ENCODE peak calls at places on chromosome 10, in six cellular contexts. B is OCI-LY7, O is GM20000, A is BJ, V is fibroblast of pulmonary artery, T is foreskin fibroblast. J is an unnamed sample.

GRCh38 chr10:111119637-111120036 is 42.8 kb downstream of the ADRA2A start:
- DNase-seq in B (no peak), O (no peak), A (no peak), V (no peak), T (no peak), J (no peak)

GRCh38 chr10:77507313-77507712 is 130.3 kb downstream of the KCNMA1 start:
- DNase-seq in B (no peak), O (no peak), A (no peak), V (no peak), T (no peak), J (no peak)

GRCh38 chr10:3067045-3067858 is at the start of gene PFKP:
- DNase-seq in B (peak; percentile 64), O (peak; percentile 92), A (no peak), V (no peak), T (no peak), J (peak; percentile 67)

GRCh38 chr10:35659456-35659855 is 17.4 kb upstream of the FZD8 start:
- DNase-seq in B (no peak), O (no peak), A (no peak), V (no peak), T (no peak), J (no peak)

GRCh38 chr10:132319853-132320669 is 11.9 kb upstream of the LRRC27 start:
- DNase-seq in B (no peak), O (peak; percentile 84), A (peak; percentile 68), V (peak; percentile 85), T (peak; percentile 81), J (peak; percentile 62)

GRCh38 chr10:30186371-30186875 is 127.0 kb upstream of the JCAD start:
- DNase-seq in B (no peak), O (no peak), A (no peak), V (no peak), T (no peak), J (no peak)

GRCh38 chr10:45091968-45092367 is 91.2 kb downstream of the ZNF22 start:
- DNase-seq in B (no peak), O (no peak), A (no peak), V (no peak), T (no peak), J (no peak)

GRCh38 chr10:13709931-13710690 is 123.3 kb downstream of the PRPF18 start:
- DNase-seq in B (no peak), O (no peak), A (no peak), V (peak; percentile 41), T (no peak), J (no peak)

GRCh38 chr10:118692911-118693310 is 61.9 kb downstream of the CACUL1 start:
- DNase-seq in B (no peak), O (no peak), A (peak; percentile 92), V (peak; percentile 84), T (peak; percentile 82), J (no peak)

GRCh38 chr10:77274046-77274795 is 363.4 kb downstream of the KCNMA1 start:
- DNase-seq in B (no peak), O (no peak), A (peak; percentile 76), V (no peak), T (peak; percentile 68), J (no peak)

GRCh38 chr10:132422931-132423813 is 26.2 kb downstream of the PWWP2B start:
- DNase-seq in B (peak; percentile 78), O (peak; percentile 65), A (no peak), V (no peak), T (peak; percentile 35), J (no peak)

GRCh38 chr10:69716711-69717560 is 84.8 kb upstream of the COL13A1 start:
- DNase-seq in B (peak; percentile 59), O (peak; percentile 60), A (no peak), V (peak; percentile 46), T (no peak), J (peak; percentile 80)

GRCh38 chr10:101021692-101022251 is 9.2 kb downstream of the PDZD7 start:
- DNase-seq in B (no peak), O (no peak), A (no peak), V (no peak), T (no peak), J (no peak)

GRCh38 chr10:1938317-1938716 is 201.0 kb upstream of the ADARB2 start:
- DNase-seq in B (no peak), O (no peak), A (no peak), V (no peak), T (no peak), J (peak; percentile 45)

GRCh38 chr10:61558188-61558587 is 104.5 kb upstream of the CABCOCO1 start:
- DNase-seq in B (no peak), O (no peak), A (no peak), V (no peak), T (no peak), J (no peak)
- TF ChIP-seq CTCF in B (no peak), O (no peak), A (no peak), V (no peak), T (no peak), J (no peak)

DNA sequence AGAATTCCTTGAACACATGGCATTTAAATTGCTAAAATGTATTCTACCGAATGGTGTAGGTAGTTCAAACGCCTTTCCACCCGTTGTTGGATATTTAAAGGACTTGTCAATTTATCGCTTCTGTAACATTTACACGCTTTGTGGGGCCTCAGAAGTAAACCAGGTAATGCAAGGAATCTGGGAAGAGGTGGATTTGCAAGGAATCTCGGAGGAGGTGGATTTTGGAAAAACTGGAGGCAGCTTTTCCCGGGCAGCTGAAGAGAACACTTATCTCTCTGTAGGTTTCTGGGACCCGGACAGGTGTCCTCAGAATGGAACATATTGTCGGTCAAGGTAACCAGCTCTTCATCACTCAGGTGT is 592 bp upstream of the MAPK8 start:
- DNase-seq in B (no peak), O (no peak), A (no peak), V (no peak), T (no peak), J (no peak)
- TF ChIP-seq CTCF in B (no peak), O (no peak), A (no peak), V (no peak), T (no peak), J (no peak)

DNA sequence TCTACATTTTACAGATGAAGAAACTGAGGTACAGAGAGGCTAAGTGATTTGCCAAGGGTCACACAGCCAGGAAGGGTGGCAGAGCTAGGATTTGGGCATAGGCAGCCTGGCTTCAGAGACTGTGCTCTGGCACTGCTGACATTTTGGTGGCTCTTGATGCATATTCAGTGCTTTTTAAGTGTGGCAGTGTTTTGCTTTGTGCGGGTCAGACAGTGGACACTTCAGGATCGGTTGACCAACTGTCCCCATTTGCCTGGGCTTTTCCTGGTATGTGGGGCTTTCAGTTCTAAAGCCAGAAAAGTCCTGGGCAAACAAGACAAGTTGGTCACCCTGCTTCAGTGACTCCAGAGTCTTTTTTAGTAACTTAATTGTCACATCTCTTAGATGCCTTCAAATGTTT is 35.0 kb downstream of the SUFU start:
- DNase-seq in B (no peak), O (no peak), A (no peak), V (no peak), T (no peak), J (no peak)
- TF ChIP-seq CTCF in B (no peak), O (no peak), A (no peak), V (no peak), T (no peak), J (no peak)

DNA sequence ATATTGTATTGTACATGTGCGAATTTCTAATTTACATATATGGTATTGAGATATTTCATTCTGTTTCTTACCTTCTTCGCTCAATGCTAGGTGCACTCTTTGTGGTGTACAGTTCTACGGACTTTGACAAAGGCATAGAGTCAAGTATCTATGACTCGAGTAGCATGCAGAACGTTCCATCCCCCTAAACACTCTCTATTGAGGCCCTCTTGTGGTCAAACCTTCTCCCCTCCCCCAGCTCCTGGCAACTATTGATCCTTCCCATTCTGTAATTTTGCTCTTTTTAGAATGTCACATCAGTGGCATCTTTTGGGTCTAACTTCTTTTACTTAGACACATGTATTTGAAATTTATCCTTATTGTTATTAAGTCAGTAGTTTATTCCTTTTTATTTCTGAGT is 30.7 kb upstream of the GDF10 start:
- DNase-seq in B (no peak), O (no peak), A (no peak), V (no peak), T (no peak), J (peak; percentile 31)
- TF ChIP-seq CTCF in B (peak; percentile 63), O (no peak), A (no peak), V (peak; percentile 22), T (no peak), J (peak; percentile 18)

GRCh38 chr10:114694735-114695134 is 36.7 kb upstream of the ABLIM1 start:
- DNase-seq in B (peak; percentile 38), O (peak; percentile 50), A (no peak), V (peak; percentile 41), T (no peak), J (peak; percentile 50)
- TF ChIP-seq CTCF in B (peak; percentile 83), O (peak; percentile 57), A (peak; percentile 24), V (peak; percentile 62), T (peak; percentile 40), J (peak; percentile 75)

GRCh38 chr10:33270971-33271370 is 63.5 kb downstream of the NRP1 start:
- DNase-seq in B (no peak), O (no peak), A (no peak), V (no peak), T (no peak), J (no peak)

GRCh38 chr10:33276282-33276923 is 58.1 kb downstream of the NRP1 start:
- DNase-seq in B (no peak), O (no peak), A (no peak), V (no peak), T (no peak), J (no peak)

GRCh38 chr10:33274096-33274785 is 60.2 kb downstream of the NRP1 start:
- DNase-seq in B (no peak), O (no peak), A (no peak), V (no peak), T (no peak), J (no peak)

GRCh38 chr10:33271969-33272583 is 62.4 kb downstream of the NRP1 start:
- DNase-seq in B (no peak), O (no peak), A (no peak), V (no peak), T (no peak), J (no peak)

DNA sequence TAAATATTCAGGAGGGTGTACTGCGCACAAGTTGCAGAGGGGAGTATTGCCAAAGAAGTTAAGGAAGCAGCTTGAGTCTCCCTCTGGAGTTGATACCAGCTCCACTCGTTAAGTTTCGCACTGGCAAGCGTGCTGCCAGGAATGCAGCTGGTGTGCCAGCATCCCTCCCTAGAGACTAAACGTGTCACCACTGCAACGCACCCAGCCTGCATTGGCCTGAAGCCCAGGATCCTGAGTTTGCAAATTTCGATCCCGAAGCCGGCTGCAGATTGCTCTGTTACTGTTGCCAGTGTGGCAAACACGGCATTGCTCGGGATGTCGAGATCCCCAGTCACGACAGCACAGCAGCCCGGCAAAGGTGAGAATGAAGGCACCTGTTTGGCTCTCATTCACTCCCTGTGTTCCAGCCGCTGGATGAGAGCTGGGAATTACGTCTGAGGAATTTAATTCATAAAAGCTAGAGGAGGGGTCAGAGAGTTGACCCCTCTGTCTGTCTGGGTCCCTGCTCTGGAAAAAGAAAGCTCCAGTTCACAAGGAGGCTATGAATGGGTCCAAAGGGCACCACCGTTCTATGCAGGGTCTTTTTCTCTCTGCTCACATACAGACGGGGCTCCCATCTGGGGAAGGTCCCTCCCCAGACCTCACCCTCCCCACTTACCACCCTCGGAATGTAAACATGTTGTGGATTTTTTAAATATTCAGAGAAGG is 61.0 kb downstream of the NRP1 start:
- DNase-seq in B (no peak), O (no peak), A (peak; percentile 92), V (peak; percentile 99), T (peak; percentile 95), J (no peak)
- TF ChIP-seq CTCF in B (no peak), O (no peak), A (peak; percentile 40), V (peak; percentile 40), T (no peak), J (no peak)

DNA sequence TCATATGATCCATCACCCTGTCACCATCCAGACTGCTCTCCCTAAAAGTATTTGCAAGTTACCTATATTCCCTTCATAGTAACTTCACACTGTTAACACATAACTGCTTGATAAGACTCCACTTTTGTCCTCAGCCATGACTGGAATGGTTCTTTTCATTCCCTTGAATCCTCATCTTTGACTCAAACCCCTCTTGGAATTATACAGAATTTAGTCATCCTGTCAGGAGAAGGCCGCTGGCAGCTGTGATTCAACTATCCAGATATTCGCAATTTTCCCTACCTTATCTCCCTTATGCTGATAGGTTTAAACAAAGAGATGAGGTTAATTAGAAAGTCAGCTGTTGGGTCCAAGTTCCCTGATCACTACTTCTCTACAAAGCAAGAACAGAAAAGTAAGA is 143.0 kb upstream of the HPS1 start:
- DNase-seq in B (no peak), O (no peak), A (no peak), V (no peak), T (no peak), J (no peak)
- TF ChIP-seq CTCF in B (no peak), O (no peak), A (no peak), V (no peak), T (no peak), J (no peak)